ENCODE peak calls at places on chromosomes 12 and 14, in seven cellular contexts. One of them, this sample, is unnamed. For H3K36me3, the result is how much of the 10 kb centered on the place peaks cover.

GRCh38 chr12:111842556-111843396 is 748 bp downstream of the MAPKAPK5 start:
- DNase-seq in neuronal stem cell: no peak
- DNase-seq in CD8-positive, alpha-beta memory T cell: peak
- DNase-seq in left ventricle myocardium inferior: no peak
- DNase-seq in suprapubic skin: no peak
- DNase-seq in heart right ventricle: no peak
- DNase-seq in uterus: no peak
- DNase-seq in this sample: peak

GRCh38 chr12:118402251-118402650 is 25.9 kb downstream of the SUDS3 start:
- DNase-seq in neuronal stem cell: no peak
- DNase-seq in CD8-positive, alpha-beta memory T cell: no peak
- DNase-seq in left ventricle myocardium inferior: no peak
- DNase-seq in suprapubic skin: no peak
- DNase-seq in heart right ventricle: no peak
- DNase-seq in uterus: no peak
- DNase-seq in this sample: no peak

GRCh38 chr12:81558031-81558430 is 201.1 kb downstream of the PPFIA2 start:
- DNase-seq in neuronal stem cell: no peak
- DNase-seq in CD8-positive, alpha-beta memory T cell: no peak
- DNase-seq in left ventricle myocardium inferior: no peak
- DNase-seq in suprapubic skin: no peak
- DNase-seq in heart right ventricle: no peak
- DNase-seq in uterus: no peak
- DNase-seq in this sample: no peak

GRCh38 chr12:84964048-84964447 is 51.4 kb upstream of the SLC6A15 start:
- DNase-seq in neuronal stem cell: no peak
- DNase-seq in CD8-positive, alpha-beta memory T cell: no peak
- DNase-seq in left ventricle myocardium inferior: no peak
- DNase-seq in suprapubic skin: no peak
- DNase-seq in heart right ventricle: no peak
- DNase-seq in uterus: no peak
- DNase-seq in this sample: no peak

GRCh38 chr12:10027311-10028099 is 3.0 kb upstream of the CLEC9A start:
- DNase-seq in neuronal stem cell: no peak
- DNase-seq in CD8-positive, alpha-beta memory T cell: no peak
- DNase-seq in left ventricle myocardium inferior: no peak
- DNase-seq in suprapubic skin: no peak
- DNase-seq in heart right ventricle: no peak
- DNase-seq in uterus: no peak
- DNase-seq in this sample: no peak

GRCh38 chr12:1947081-1947480 is 28.6 kb upstream of the CACNA2D4 start:
- DNase-seq in neuronal stem cell: no peak
- DNase-seq in CD8-positive, alpha-beta memory T cell: no peak
- DNase-seq in left ventricle myocardium inferior: no peak
- DNase-seq in suprapubic skin: no peak
- DNase-seq in heart right ventricle: no peak
- DNase-seq in uterus: no peak
- DNase-seq in this sample: no peak

GRCh38 chr12:71312767-71313375 is 126.7 kb upstream of the LGR5 start:
- DNase-seq in neuronal stem cell: no peak
- DNase-seq in CD8-positive, alpha-beta memory T cell: no peak
- DNase-seq in left ventricle myocardium inferior: no peak
- DNase-seq in suprapubic skin: no peak
- DNase-seq in heart right ventricle: no peak
- DNase-seq in uterus: no peak
- DNase-seq in this sample: no peak

GRCh38 chr12:76595056-76595455 is 35.5 kb upstream of the OSBPL8 start:
- DNase-seq in neuronal stem cell: no peak
- DNase-seq in CD8-positive, alpha-beta memory T cell: no peak
- DNase-seq in left ventricle myocardium inferior: no peak
- DNase-seq in suprapubic skin: no peak
- DNase-seq in heart right ventricle: no peak
- DNase-seq in uterus: no peak
- DNase-seq in this sample: no peak

GRCh38 chr12:52251367-52252055 is 18.5 kb downstream of the KRT7 start:
- DNase-seq in neuronal stem cell: no peak
- DNase-seq in CD8-positive, alpha-beta memory T cell: no peak
- DNase-seq in left ventricle myocardium inferior: no peak
- DNase-seq in suprapubic skin: no peak
- DNase-seq in heart right ventricle: no peak
- DNase-seq in uterus: no peak
- DNase-seq in this sample: no peak

GRCh38 chr14:96790715-96791114 is 6.5 kb upstream of the VRK1 start:
- DNase-seq in neuronal stem cell: no peak
- DNase-seq in CD8-positive, alpha-beta memory T cell: no peak
- DNase-seq in left ventricle myocardium inferior: no peak
- DNase-seq in suprapubic skin: no peak
- DNase-seq in heart right ventricle: no peak
- DNase-seq in uterus: no peak
- DNase-seq in this sample: no peak

GRCh38 chr12:120101617-120102016 is 14.9 kb downstream of the RAB35 start:
- DNase-seq in neuronal stem cell: no peak
- DNase-seq in CD8-positive, alpha-beta memory T cell: no peak
- DNase-seq in left ventricle myocardium inferior: no peak
- DNase-seq in suprapubic skin: no peak
- DNase-seq in heart right ventricle: no peak
- DNase-seq in uterus: no peak
- DNase-seq in this sample: no peak

GRCh38 chr12:120099738-120100137 is 16.8 kb downstream of the RAB35 start:
- DNase-seq in neuronal stem cell: no peak
- DNase-seq in CD8-positive, alpha-beta memory T cell: no peak
- DNase-seq in left ventricle myocardium inferior: no peak
- DNase-seq in suprapubic skin: no peak
- DNase-seq in heart right ventricle: no peak
- DNase-seq in uterus: no peak
- DNase-seq in this sample: no peak

GRCh38 chr12:120100630-120101029 is 15.9 kb downstream of the RAB35 start:
- DNase-seq in neuronal stem cell: no peak
- DNase-seq in CD8-positive, alpha-beta memory T cell: no peak
- DNase-seq in left ventricle myocardium inferior: peak
- DNase-seq in suprapubic skin: no peak
- DNase-seq in heart right ventricle: peak
- DNase-seq in uterus: peak
- DNase-seq in this sample: no peak

GRCh38 chr12:120102189-120103043 is 14.1 kb downstream of the RAB35 start:
- DNase-seq in neuronal stem cell: no peak
- DNase-seq in CD8-positive, alpha-beta memory T cell: no peak
- DNase-seq in left ventricle myocardium inferior: no peak
- DNase-seq in suprapubic skin: no peak
- DNase-seq in heart right ventricle: no peak
- DNase-seq in uterus: no peak
- DNase-seq in this sample: no peak

DNA sequence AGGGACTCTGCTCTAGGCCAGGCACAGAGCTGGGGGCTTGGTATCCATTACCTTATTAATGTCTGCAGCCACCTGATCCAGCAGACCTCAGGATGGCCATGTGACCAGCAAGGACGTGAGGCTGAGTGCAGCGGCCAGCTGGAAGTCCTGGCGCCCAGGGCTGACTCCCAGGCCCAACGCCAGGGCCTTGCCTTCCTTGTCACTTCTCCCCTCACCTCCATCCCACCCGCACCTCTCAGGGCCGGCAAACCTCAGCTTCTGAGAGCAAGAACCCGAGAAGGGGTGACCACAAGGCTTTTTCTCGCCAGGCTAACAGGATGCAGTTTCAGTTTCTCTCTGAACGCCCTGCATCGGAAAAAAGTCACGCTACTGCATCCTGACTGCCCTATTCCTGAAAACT is 15.4 kb downstream of the RAB35 start:
- DNase-seq in neuronal stem cell: no peak
- DNase-seq in CD8-positive, alpha-beta memory T cell: no peak
- DNase-seq in left ventricle myocardium inferior: no peak
- DNase-seq in suprapubic skin: no peak
- DNase-seq in heart right ventricle: no peak
- DNase-seq in uterus: no peak
- DNase-seq in this sample: no peak
- H3K36me3 ChIP-seq in neuronal stem cell: under half
- H3K36me3 ChIP-seq in CD8-positive, alpha-beta memory T cell: under half
- H3K36me3 ChIP-seq in left ventricle myocardium inferior: half or more
- H3K36me3 ChIP-seq in suprapubic skin: half or more
- H3K36me3 ChIP-seq in heart right ventricle: under half
- H3K36me3 ChIP-seq in uterus: under half
- H3K36me3 ChIP-seq in this sample: under half

GRCh38 chr14:70338550-70338949 is 20.9 kb downstream of the COX16 start:
- DNase-seq in neuronal stem cell: no peak
- DNase-seq in CD8-positive, alpha-beta memory T cell: no peak
- DNase-seq in left ventricle myocardium inferior: no peak
- DNase-seq in suprapubic skin: no peak
- DNase-seq in heart right ventricle: no peak
- DNase-seq in uterus: no peak
- DNase-seq in this sample: no peak
- H3K36me3 ChIP-seq in neuronal stem cell: under half
- H3K36me3 ChIP-seq in CD8-positive, alpha-beta memory T cell: under half
- H3K36me3 ChIP-seq in left ventricle myocardium inferior: under half
- H3K36me3 ChIP-seq in suprapubic skin: under half
- H3K36me3 ChIP-seq in heart right ventricle: under half
- H3K36me3 ChIP-seq in uterus: under half
- H3K36me3 ChIP-seq in this sample: under half

GRCh38 chr12:46197876-46198275 is 71.0 kb downstream of the SLC38A1 start:
- DNase-seq in neuronal stem cell: no peak
- DNase-seq in CD8-positive, alpha-beta memory T cell: no peak
- DNase-seq in left ventricle myocardium inferior: no peak
- DNase-seq in suprapubic skin: no peak
- DNase-seq in heart right ventricle: no peak
- DNase-seq in uterus: no peak
- DNase-seq in this sample: no peak
- H3K36me3 ChIP-seq in neuronal stem cell: half or more
- H3K36me3 ChIP-seq in CD8-positive, alpha-beta memory T cell: half or more
- H3K36me3 ChIP-seq in left ventricle myocardium inferior: under half
- H3K36me3 ChIP-seq in suprapubic skin: half or more
- H3K36me3 ChIP-seq in heart right ventricle: under half
- H3K36me3 ChIP-seq in uterus: under half
- H3K36me3 ChIP-seq in this sample: under half

GRCh38 chr14:32121948-32122347 is 44.8 kb downstream of the ARHGAP5 start:
- DNase-seq in neuronal stem cell: no peak
- DNase-seq in CD8-positive, alpha-beta memory T cell: no peak
- DNase-seq in left ventricle myocardium inferior: no peak
- DNase-seq in suprapubic skin: no peak
- DNase-seq in heart right ventricle: no peak
- DNase-seq in uterus: no peak
- DNase-seq in this sample: no peak

GRCh38 chr14:32121536-32121935 is 44.4 kb downstream of the ARHGAP5 start:
- DNase-seq in neuronal stem cell: no peak
- DNase-seq in CD8-positive, alpha-beta memory T cell: no peak
- DNase-seq in left ventricle myocardium inferior: no peak
- DNase-seq in suprapubic skin: no peak
- DNase-seq in heart right ventricle: no peak
- DNase-seq in uterus: no peak
- DNase-seq in this sample: no peak
- H3K36me3 ChIP-seq in neuronal stem cell: under half
- H3K36me3 ChIP-seq in CD8-positive, alpha-beta memory T cell: under half
- H3K36me3 ChIP-seq in left ventricle myocardium inferior: under half
- H3K36me3 ChIP-seq in suprapubic skin: under half
- H3K36me3 ChIP-seq in heart right ventricle: under half
- H3K36me3 ChIP-seq in uterus: under half
- H3K36me3 ChIP-seq in this sample: under half

DNA sequence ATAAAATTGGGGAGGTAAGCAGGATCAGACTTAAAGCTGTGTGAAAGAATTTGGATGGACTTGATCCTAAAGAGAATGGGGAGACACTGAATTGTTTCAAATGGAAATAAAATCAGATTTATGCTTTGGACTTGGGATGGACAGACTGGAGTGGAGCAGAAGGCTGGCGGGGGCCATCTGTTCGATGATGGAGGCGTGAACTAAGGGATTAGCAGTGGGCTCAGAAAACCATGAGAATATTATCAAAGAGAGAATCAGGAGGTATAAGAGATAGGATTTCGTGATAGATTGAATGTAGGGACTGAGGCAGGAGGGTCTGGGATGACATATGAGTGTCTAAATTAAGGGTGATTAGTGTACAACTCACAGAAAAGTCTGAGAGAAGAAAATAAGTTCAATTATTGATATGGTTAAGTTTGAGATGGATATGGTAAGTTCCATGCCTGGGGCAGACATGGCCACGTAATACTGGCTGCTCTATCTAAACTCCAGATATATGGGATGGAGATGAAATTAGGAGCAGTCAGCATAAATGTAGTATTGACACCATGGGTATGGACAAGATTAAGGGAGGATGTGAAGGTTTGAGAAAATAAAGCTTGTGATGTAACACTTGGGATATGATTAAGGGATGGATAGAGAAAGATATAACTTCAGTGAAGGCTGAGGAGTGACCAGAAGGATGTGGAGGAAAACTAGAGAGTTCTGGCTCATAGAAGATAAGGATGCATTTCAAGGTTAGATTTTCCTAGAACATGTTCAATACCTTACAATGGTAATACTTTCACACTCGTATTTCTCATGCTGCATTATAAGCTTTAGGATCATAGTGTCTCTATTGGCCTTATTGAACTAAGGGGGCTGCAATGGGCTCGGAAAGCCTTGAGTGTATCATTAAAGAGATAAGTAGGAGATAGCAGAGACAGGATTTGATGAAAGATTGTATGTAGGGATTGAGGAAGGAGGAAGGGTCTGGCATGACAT is 1.0 kb upstream of the TSSK4 start:
- DNase-seq in neuronal stem cell: no peak
- DNase-seq in CD8-positive, alpha-beta memory T cell: no peak
- DNase-seq in left ventricle myocardium inferior: no peak
- DNase-seq in suprapubic skin: no peak
- DNase-seq in heart right ventricle: no peak
- DNase-seq in uterus: no peak
- DNase-seq in this sample: no peak
- H3K36me3 ChIP-seq in neuronal stem cell: under half
- H3K36me3 ChIP-seq in CD8-positive, alpha-beta memory T cell: under half
- H3K36me3 ChIP-seq in left ventricle myocardium inferior: half or more
- H3K36me3 ChIP-seq in suprapubic skin: half or more
- H3K36me3 ChIP-seq in heart right ventricle: under half
- H3K36me3 ChIP-seq in uterus: under half
- H3K36me3 ChIP-seq in this sample: under half

GRCh38 chr12:123617144-123617543 is 15.2 kb downstream of the DDX55 start:
- DNase-seq in neuronal stem cell: no peak
- DNase-seq in CD8-positive, alpha-beta memory T cell: no peak
- DNase-seq in left ventricle myocardium inferior: no peak
- DNase-seq in suprapubic skin: no peak
- DNase-seq in heart right ventricle: no peak
- DNase-seq in uterus: no peak
- DNase-seq in this sample: no peak

GRCh38 chr12:123614110-123614509 is 12.2 kb downstream of the DDX55 start:
- DNase-seq in neuronal stem cell: no peak
- DNase-seq in CD8-positive, alpha-beta memory T cell: no peak
- DNase-seq in left ventricle myocardium inferior: no peak
- DNase-seq in suprapubic skin: no peak
- DNase-seq in heart right ventricle: no peak
- DNase-seq in uterus: no peak
- DNase-seq in this sample: no peak

GRCh38 chr12:123617580-123617979 is 15.7 kb downstream of the DDX55 start:
- DNase-seq in neuronal stem cell: no peak
- DNase-seq in CD8-positive, alpha-beta memory T cell: no peak
- DNase-seq in left ventricle myocardium inferior: no peak
- DNase-seq in suprapubic skin: no peak
- DNase-seq in heart right ventricle: no peak
- DNase-seq in uterus: no peak
- DNase-seq in this sample: no peak

GRCh38 chr12:123614531-123614930 is 12.6 kb downstream of the DDX55 start:
- DNase-seq in neuronal stem cell: no peak
- DNase-seq in CD8-positive, alpha-beta memory T cell: no peak
- DNase-seq in left ventricle myocardium inferior: no peak
- DNase-seq in suprapubic skin: no peak
- DNase-seq in heart right ventricle: no peak
- DNase-seq in uterus: peak
- DNase-seq in this sample: no peak
- H3K36me3 ChIP-seq in neuronal stem cell: half or more
- H3K36me3 ChIP-seq in CD8-positive, alpha-beta memory T cell: half or more
- H3K36me3 ChIP-seq in left ventricle myocardium inferior: half or more
- H3K36me3 ChIP-seq in suprapubic skin: half or more
- H3K36me3 ChIP-seq in heart right ventricle: under half
- H3K36me3 ChIP-seq in uterus: under half
- H3K36me3 ChIP-seq in this sample: under half

This sample was measured in small intestine.